ENCODE peak calls at places on chromosomes 12 and 14, in ten cellular contexts. One of them, this sample, is unnamed.

GRCh38 chr12:24057920-24058476 is 108.5 kb upstream of the SOX5 start:
- DNase-seq in glomerular endothelial cell: no peak
- DNase-seq in cardiac fibroblast: no peak
- DNase-seq in stimulated activated CD8-positive, alpha-beta memory T cell treated with anti-CD3 and anti-CD28 coated beads, Interleukin-4, amount 100 ng/mL, for 48 hours: no peak
- DNase-seq in A673: no peak
- DNase-seq in PC-3: no peak
- DNase-seq in activated T-cell treated with anti-CD3 and anti-CD28 coated beads for 1 hour: no peak
- DNase-seq in ureter: no peak
- DNase-seq in NCI-H1694: no peak
- DNase-seq in astrocyte: no peak
- DNase-seq in this sample: no peak

GRCh38 chr12:52243264-52243773 is 10.3 kb downstream of the KRT7 start:
- DNase-seq in glomerular endothelial cell: no peak
- DNase-seq in cardiac fibroblast: no peak
- DNase-seq in stimulated activated CD8-positive, alpha-beta memory T cell treated with anti-CD3 and anti-CD28 coated beads, Interleukin-4, amount 100 ng/mL, for 48 hours: no peak
- DNase-seq in A673: no peak
- DNase-seq in PC-3: peak; percentile 91
- DNase-seq in activated T-cell treated with anti-CD3 and anti-CD28 coated beads for 1 hour: no peak
- DNase-seq in ureter: no peak
- DNase-seq in NCI-H1694: peak; percentile 37
- DNase-seq in astrocyte: peak; percentile 50
- DNase-seq in this sample: no peak

GRCh38 chr14:91374897-91375747 is 42.5 kb downstream of the CCDC88C start:
- DNase-seq in glomerular endothelial cell: no peak
- DNase-seq in cardiac fibroblast: no peak
- DNase-seq in stimulated activated CD8-positive, alpha-beta memory T cell treated with anti-CD3 and anti-CD28 coated beads, Interleukin-4, amount 100 ng/mL, for 48 hours: no peak
- DNase-seq in A673: no peak
- DNase-seq in PC-3: no peak
- DNase-seq in activated T-cell treated with anti-CD3 and anti-CD28 coated beads for 1 hour: no peak
- DNase-seq in ureter: no peak
- DNase-seq in NCI-H1694: peak; percentile 86
- DNase-seq in astrocyte: no peak
- DNase-seq in this sample: peak; percentile 38

GRCh38 chr12:7155471-7156034 is 25.4 kb downstream of the CLSTN3 start:
- DNase-seq in glomerular endothelial cell: no peak
- DNase-seq in cardiac fibroblast: no peak
- DNase-seq in stimulated activated CD8-positive, alpha-beta memory T cell treated with anti-CD3 and anti-CD28 coated beads, Interleukin-4, amount 100 ng/mL, for 48 hours: no peak
- DNase-seq in A673: no peak
- DNase-seq in PC-3: peak; percentile 11
- DNase-seq in activated T-cell treated with anti-CD3 and anti-CD28 coated beads for 1 hour: no peak
- DNase-seq in ureter: peak; percentile 88
- DNase-seq in NCI-H1694: no peak
- DNase-seq in astrocyte: no peak
- DNase-seq in this sample: no peak

GRCh38 chr14:47596232-47596631 is 79.2 kb downstream of the MDGA2 start:
- DNase-seq in glomerular endothelial cell: no peak
- DNase-seq in cardiac fibroblast: no peak
- DNase-seq in stimulated activated CD8-positive, alpha-beta memory T cell treated with anti-CD3 and anti-CD28 coated beads, Interleukin-4, amount 100 ng/mL, for 48 hours: no peak
- DNase-seq in A673: no peak
- DNase-seq in PC-3: no peak
- DNase-seq in activated T-cell treated with anti-CD3 and anti-CD28 coated beads for 1 hour: no peak
- DNase-seq in ureter: no peak
- DNase-seq in NCI-H1694: no peak
- DNase-seq in astrocyte: no peak
- DNase-seq in this sample: no peak

GRCh38 chr12:110699591-110700445 is 10.9 kb upstream of the HVCN1 start:
- DNase-seq in glomerular endothelial cell: no peak
- DNase-seq in cardiac fibroblast: no peak
- DNase-seq in stimulated activated CD8-positive, alpha-beta memory T cell treated with anti-CD3 and anti-CD28 coated beads, Interleukin-4, amount 100 ng/mL, for 48 hours: no peak
- DNase-seq in A673: no peak
- DNase-seq in PC-3: no peak
- DNase-seq in activated T-cell treated with anti-CD3 and anti-CD28 coated beads for 1 hour: no peak
- DNase-seq in ureter: no peak
- DNase-seq in NCI-H1694: no peak
- DNase-seq in astrocyte: no peak
- DNase-seq in this sample: no peak

GRCh38 chr12:121656122-121656521 is 13.3 kb downstream of the MORN3 start:
- DNase-seq in glomerular endothelial cell: no peak
- DNase-seq in cardiac fibroblast: no peak
- DNase-seq in stimulated activated CD8-positive, alpha-beta memory T cell treated with anti-CD3 and anti-CD28 coated beads, Interleukin-4, amount 100 ng/mL, for 48 hours: no peak
- DNase-seq in A673: no peak
- DNase-seq in PC-3: no peak
- DNase-seq in activated T-cell treated with anti-CD3 and anti-CD28 coated beads for 1 hour: no peak
- DNase-seq in ureter: no peak
- DNase-seq in NCI-H1694: no peak
- DNase-seq in astrocyte: no peak
- DNase-seq in this sample: no peak

GRCh38 chr12:53757095-53757770 is 5.5 kb upstream of the CISTR start:
- DNase-seq in glomerular endothelial cell: peak; percentile 37
- DNase-seq in cardiac fibroblast: peak; percentile 80
- DNase-seq in stimulated activated CD8-positive, alpha-beta memory T cell treated with anti-CD3 and anti-CD28 coated beads, Interleukin-4, amount 100 ng/mL, for 48 hours: peak; percentile 94
- DNase-seq in A673: peak; percentile 86
- DNase-seq in PC-3: peak; percentile 80
- DNase-seq in activated T-cell treated with anti-CD3 and anti-CD28 coated beads for 1 hour: peak; percentile 68
- DNase-seq in ureter: peak; percentile 89
- DNase-seq in NCI-H1694: peak; percentile 57
- DNase-seq in astrocyte: peak; percentile 14
- DNase-seq in this sample: peak; percentile 51

GRCh38 chr12:6772331-6772695 is at the start of gene LAG3:
- DNase-seq in glomerular endothelial cell: no peak
- DNase-seq in cardiac fibroblast: no peak
- DNase-seq in stimulated activated CD8-positive, alpha-beta memory T cell treated with anti-CD3 and anti-CD28 coated beads, Interleukin-4, amount 100 ng/mL, for 48 hours: peak; percentile 86
- DNase-seq in A673: no peak
- DNase-seq in PC-3: no peak
- DNase-seq in activated T-cell treated with anti-CD3 and anti-CD28 coated beads for 1 hour: peak; percentile 45
- DNase-seq in ureter: no peak
- DNase-seq in NCI-H1694: no peak
- DNase-seq in astrocyte: no peak
- DNase-seq in this sample: no peak

GRCh38 chr12:2053675-2054070 is 886 bp downstream of the CACNA1C start:
- DNase-seq in glomerular endothelial cell: no peak
- DNase-seq in cardiac fibroblast: no peak
- DNase-seq in stimulated activated CD8-positive, alpha-beta memory T cell treated with anti-CD3 and anti-CD28 coated beads, Interleukin-4, amount 100 ng/mL, for 48 hours: no peak
- DNase-seq in A673: no peak
- DNase-seq in PC-3: no peak
- DNase-seq in activated T-cell treated with anti-CD3 and anti-CD28 coated beads for 1 hour: no peak
- DNase-seq in ureter: no peak
- DNase-seq in NCI-H1694: no peak
- DNase-seq in astrocyte: no peak
- DNase-seq in this sample: no peak

GRCh38 chr12:115224031-115224430 is 540.1 kb upstream of the TBX3 start:
- DNase-seq in glomerular endothelial cell: no peak
- DNase-seq in cardiac fibroblast: peak; percentile 37
- DNase-seq in stimulated activated CD8-positive, alpha-beta memory T cell treated with anti-CD3 and anti-CD28 coated beads, Interleukin-4, amount 100 ng/mL, for 48 hours: no peak
- DNase-seq in A673: no peak
- DNase-seq in PC-3: no peak
- DNase-seq in activated T-cell treated with anti-CD3 and anti-CD28 coated beads for 1 hour: no peak
- DNase-seq in ureter: no peak
- DNase-seq in NCI-H1694: no peak
- DNase-seq in astrocyte: no peak
- DNase-seq in this sample: no peak

GRCh38 chr12:14873440-14874185 is 12.0 kb downstream of the MGP start:
- DNase-seq in glomerular endothelial cell: no peak
- DNase-seq in cardiac fibroblast: peak; percentile 21
- DNase-seq in stimulated activated CD8-positive, alpha-beta memory T cell treated with anti-CD3 and anti-CD28 coated beads, Interleukin-4, amount 100 ng/mL, for 48 hours: no peak
- DNase-seq in A673: no peak
- DNase-seq in PC-3: no peak
- DNase-seq in activated T-cell treated with anti-CD3 and anti-CD28 coated beads for 1 hour: no peak
- DNase-seq in ureter: no peak
- DNase-seq in NCI-H1694: peak; percentile 33
- DNase-seq in astrocyte: no peak
- DNase-seq in this sample: no peak

GRCh38 chr14:69615471-69616407 is 4.3 kb downstream of the SUSD6 start:
- DNase-seq in glomerular endothelial cell: peak; percentile 45
- DNase-seq in cardiac fibroblast: peak; percentile 82
- DNase-seq in stimulated activated CD8-positive, alpha-beta memory T cell treated with anti-CD3 and anti-CD28 coated beads, Interleukin-4, amount 100 ng/mL, for 48 hours: peak; percentile 50
- DNase-seq in A673: peak; percentile 75
- DNase-seq in PC-3: no peak
- DNase-seq in activated T-cell treated with anti-CD3 and anti-CD28 coated beads for 1 hour: peak; percentile 16
- DNase-seq in ureter: peak; percentile 72
- DNase-seq in NCI-H1694: peak; percentile 56
- DNase-seq in astrocyte: peak; percentile 78
- DNase-seq in this sample: no peak

GRCh38 chr12:57340104-57340503 is 89.1 kb upstream of the STAC3 start:
- DNase-seq in glomerular endothelial cell: peak; percentile 12
- DNase-seq in cardiac fibroblast: peak; percentile 69
- DNase-seq in stimulated activated CD8-positive, alpha-beta memory T cell treated with anti-CD3 and anti-CD28 coated beads, Interleukin-4, amount 100 ng/mL, for 48 hours: no peak
- DNase-seq in A673: peak; percentile 93
- DNase-seq in PC-3: no peak
- DNase-seq in activated T-cell treated with anti-CD3 and anti-CD28 coated beads for 1 hour: no peak
- DNase-seq in ureter: no peak
- DNase-seq in NCI-H1694: no peak
- DNase-seq in astrocyte: peak; percentile 86
- DNase-seq in this sample: peak; percentile 83

GRCh38 chr12:8698132-8698829 is 490 bp downstream of the RIMKLB start:
- DNase-seq in glomerular endothelial cell: no peak
- DNase-seq in cardiac fibroblast: peak; percentile 44
- DNase-seq in stimulated activated CD8-positive, alpha-beta memory T cell treated with anti-CD3 and anti-CD28 coated beads, Interleukin-4, amount 100 ng/mL, for 48 hours: peak; percentile 44
- DNase-seq in A673: peak; percentile 38
- DNase-seq in PC-3: no peak
- DNase-seq in activated T-cell treated with anti-CD3 and anti-CD28 coated beads for 1 hour: peak; percentile 45
- DNase-seq in ureter: no peak
- DNase-seq in NCI-H1694: no peak
- DNase-seq in astrocyte: peak; percentile 23
- DNase-seq in this sample: peak; percentile 54